ENCODE peak calls at places on chromosomes 5 and 9, in five cellular contexts. Z, K, I, P and V are unnamed samples.

GRCh38 chr9:120914953-120915352 is 11.6 kb downstream of the TRAF1 start:
- DNase-seq in Z (no peak), P (peak), I (no peak), K (no peak), V (no peak)

GRCh38 chr5:92760550-92760949 is 820.5 kb downstream of the NR2F1-AS1 start:
- DNase-seq in K (no peak), P (no peak), Z (no peak), I (no peak), V (no peak)

GRCh38 chr5:43315262-43315661 is 2.0 kb upstream of the HMGCS1 start:
- DNase-seq in P (peak), K (no peak), Z (no peak), I (no peak), V (peak)

GRCh38 chr9:92781902-92782301 is 17.3 kb upstream of the BICD2 start:
- DNase-seq in I (no peak), Z (no peak), P (no peak), K (no peak), V (no peak)

GRCh38 chr9:94993141-94993820 is 266.8 kb downstream of the AOPEP start:
- DNase-seq in P (no peak), I (no peak), Z (no peak), K (no peak), V (no peak)

GRCh38 chr5:102581011-102581410 is 82.2 kb upstream of the SLCO6A1 start:
- DNase-seq in Z (no peak), I (no peak), P (peak), K (no peak), V (no peak)

GRCh38 chr5:72633649-72634048 is 126.4 kb upstream of the ZNF366 start:
- DNase-seq in K (no peak), Z (no peak), P (no peak), I (no peak), V (peak)

GRCh38 chr9:114880276-114880891 is 50.0 kb downstream of the TNFSF8 start:
- DNase-seq in I (no peak), Z (no peak), P (no peak), K (no peak), V (peak)

GRCh38 chr5:61100425-61100824 is 61.8 kb downstream of the SMIM15 start:
- DNase-seq in I (no peak), P (no peak), Z (no peak), K (no peak), V (no peak)

GRCh38 chr9:36748322-36748899 is 175.7 kb downstream of the MELK start:
- DNase-seq in P (peak), K (peak), I (peak), Z (peak), V (peak)

GRCh38 chr9:115391166-115391825 is 273.3 kb upstream of the TNC start:
- DNase-seq in I (no peak), P (no peak), K (no peak), Z (no peak), V (no peak)

GRCh38 chr9:128550226-128550625 is 2.2 kb upstream of the SPTAN1 start:
- DNase-seq in Z (no peak), I (no peak), P (no peak), K (no peak), V (peak)

GRCh38 chr9:131772940-131773339 is 33.1 kb upstream of the RAPGEF1 start:
- DNase-seq in K (no peak), P (no peak), I (no peak), Z (no peak), V (no peak)

GRCh38 chr5:178058321-178059012 is 54.9 kb upstream of the N4BP3 start:
- DNase-seq in P (no peak), Z (no peak), K (no peak), I (no peak), V (no peak)

GRCh38 chr9:88280816-88281382 is 107.3 kb upstream of the SPIN1 start:
- DNase-seq in K (peak), I (peak), P (no peak), Z (peak), V (peak)

GRCh38 chr5:138955013-138955660 is 80.0 kb upstream of the LRRTM2 start:
- DNase-seq in Z (no peak), P (no peak), I (no peak), K (no peak), V (peak)

GRCh38 chr5:39209924-39210323 is 9.4 kb downstream of the FYB1 start:
- DNase-seq in Z (no peak), K (peak), P (no peak), I (no peak), V (no peak)

GRCh38 chr5:137862251-137862650 is 5.4 kb upstream of the MYOT start:
- DNase-seq in P (no peak), K (no peak), I (no peak), Z (no peak), V (no peak)

GRCh38 chr9:81224166-81224858 is 465.0 kb downstream of the TLE1 start:
- DNase-seq in Z (no peak), K (no peak), P (peak), I (no peak), V (no peak)

GRCh38 chr5:180472269-180472668 is 21.9 kb upstream of the CNOT6 start:
- DNase-seq in I (no peak), K (no peak), Z (no peak), P (no peak), V (no peak)

GRCh38 chr9:133581553-133582343 is 27.4 kb downstream of the FAM163B start:
- DNase-seq in Z (no peak), P (peak), K (no peak), I (no peak), V (peak)

GRCh38 chr9:95150903-95151302 is 166.6 kb downstream of the FANCC start:
- DNase-seq in K (no peak), I (no peak), P (no peak), Z (no peak), V (no peak)

GRCh38 chr9:70413427-70413797 is 1.0 kb downstream of the KLF9 start:
- DNase-seq in I (no peak), Z (no peak), K (no peak), P (peak), V (no peak)

GRCh38 chr5:6676702-6677101 is 36.5 kb upstream of the TENT4A start:
- DNase-seq in I (no peak), Z (no peak), K (no peak), P (no peak), V (peak)

GRCh38 chr5:56414056-56414455 is 180.9 kb upstream of the ANKRD55 start:
- DNase-seq in P (peak), I (no peak), K (no peak), Z (no peak), V (no peak)

GRCh38 chr9:1759901-1760300 is 255.2 kb upstream of the SMARCA2 start:
- DNase-seq in Z (no peak), P (peak), I (no peak), K (peak), V (no peak)

GRCh38 chr9:70399141-70399540 is 15.3 kb downstream of the KLF9 start:
- DNase-seq in Z (no peak), I (no peak), K (no peak), P (no peak), V (no peak)

GRCh38 chr9:137293482-137294090 is 8.5 kb downstream of the NRARP start:
- DNase-seq in Z (no peak), P (no peak), K (no peak), I (no peak), V (no peak)

GRCh38 chr5:151227918-151228447 is 4.1 kb upstream of the CCDC69 start:
- DNase-seq in I (no peak), Z (no peak), K (no peak), P (peak), V (no peak)

GRCh38 chr5:151228986-151229385 is 5.1 kb upstream of the CCDC69 start:
- DNase-seq in P (peak), Z (no peak), I (no peak), K (no peak), V (no peak)

GRCh38 chr5:151233576-151234202 is 9.8 kb upstream of the CCDC69 start:
- DNase-seq in K (no peak), P (no peak), Z (no peak), I (no peak), V (no peak)

GRCh38 chr5:151231359-151231758 is 7.5 kb upstream of the CCDC69 start:
- DNase-seq in K (no peak), I (no peak), P (peak), Z (no peak), V (no peak)

DNA sequence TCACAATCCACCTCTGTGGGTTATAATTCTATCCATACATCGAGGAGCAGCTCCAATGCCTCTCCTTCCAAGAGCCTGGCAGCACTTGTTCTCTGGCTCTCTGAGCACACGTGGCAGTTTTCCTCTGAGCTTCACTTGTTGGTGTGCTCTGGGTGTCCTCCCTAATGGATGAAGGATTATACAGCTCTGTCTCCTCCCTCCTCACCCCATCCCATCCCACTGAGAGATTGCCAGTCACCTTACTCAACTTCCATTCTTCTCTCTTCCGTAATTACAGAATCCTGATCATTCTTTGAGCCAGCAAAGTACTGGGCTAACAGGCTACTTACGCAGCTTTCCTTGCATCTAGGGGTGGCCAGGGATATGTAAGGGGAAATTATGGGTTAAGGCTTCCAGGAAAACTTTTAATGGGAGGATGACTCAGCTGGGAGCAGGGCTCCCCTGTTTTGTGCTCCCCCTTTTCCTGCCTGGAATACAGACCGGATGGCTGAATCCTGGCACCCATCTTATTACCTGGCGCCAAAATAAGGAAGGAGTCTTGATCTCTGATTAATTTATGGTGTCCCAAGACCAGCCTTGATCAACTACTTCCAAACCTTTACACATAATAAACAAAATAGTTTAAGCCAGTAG is 6.3 kb upstream of the CCDC69 start:
- DNase-seq in Z (no peak), K (no peak), I (no peak), P (peak), V (no peak)
- H2BK12ac ChIP-seq in Z (no peak), K (no peak), I (no peak), P (no peak), V (no peak)

GRCh38 chr9:90905822-90906221 is 104.2 kb downstream of the SYK start:
- DNase-seq in Z (no peak), I (no peak), P (no peak), K (no peak), V (no peak)

GRCh38 chr9:90907056-90907445 is 105.4 kb downstream of the SYK start:
- DNase-seq in P (no peak), K (no peak), I (no peak), Z (no peak), V (no peak)

GRCh38 chr9:90906316-90907055 is 104.9 kb downstream of the SYK start:
- DNase-seq in K (no peak), P (no peak), I (no peak), Z (no peak), V (no peak)

GRCh38 chr9:90903731-90904422 is 102.3 kb downstream of the SYK start:
- DNase-seq in K (no peak), I (no peak), P (no peak), Z (no peak), V (no peak)

DNA sequence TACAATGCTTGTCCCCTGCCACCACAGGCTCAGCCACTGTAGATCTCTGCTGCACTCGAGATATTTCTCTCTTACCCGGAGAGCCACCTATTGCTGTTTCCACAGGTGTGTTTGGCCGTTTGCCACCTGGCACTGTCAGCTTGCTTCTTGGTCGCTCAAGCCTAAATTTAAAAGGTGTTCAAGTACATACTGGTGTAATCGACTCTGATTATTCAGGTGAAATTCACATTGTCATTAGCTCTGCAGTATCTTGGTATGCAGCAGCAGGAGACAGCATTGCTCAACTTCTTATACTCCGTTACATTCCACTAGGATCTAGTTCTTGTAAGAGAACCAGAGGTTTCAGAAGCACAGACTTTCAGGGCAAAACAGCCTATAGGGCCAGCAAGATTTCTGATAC is 103.5 kb downstream of the SYK start:
- DNase-seq in Z (no peak), P (no peak), K (no peak), I (no peak), V (no peak)
- H3K23ac ChIP-seq in Z (no peak), P (no peak), K (no peak), I (no peak), V (no peak)

DNA sequence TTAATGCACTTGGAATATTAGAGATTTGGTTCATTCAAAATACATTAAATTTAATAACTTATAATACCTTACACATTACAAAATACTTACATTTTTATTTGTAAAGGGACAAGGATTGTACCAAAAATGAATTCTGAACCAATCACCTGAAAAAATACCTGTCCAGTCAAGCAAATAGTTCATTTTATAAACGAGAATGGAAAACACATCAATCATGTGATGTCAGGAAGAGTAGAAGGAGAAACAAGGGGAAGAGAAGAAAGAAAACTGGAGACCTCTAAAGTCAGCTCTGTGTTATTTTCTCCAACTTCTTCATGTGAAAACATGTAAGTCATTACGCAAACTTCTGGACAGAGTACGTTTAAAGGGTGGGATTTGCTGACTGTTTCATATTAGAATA is 989.0 kb upstream of the NUDT12 start:
- DNase-seq in I (no peak), P (no peak), K (no peak), Z (no peak), V (no peak)
- H2BK12ac ChIP-seq in I (no peak), P (no peak), K (no peak), Z (no peak), V (no peak)

GRCh38 chr9:107222020-107222522 is 61.0 kb upstream of the RAD23B start:
- DNase-seq in I (no peak), P (peak), K (no peak), Z (no peak), V (peak)
- H3K23ac ChIP-seq in I (no peak), P (no peak), K (no peak), Z (no peak), V (no peak)

GRCh38 chr5:79021753-79022152 is 36.6 kb upstream of the ARSB start:
- DNase-seq in Z (no peak), K (no peak), I (no peak), P (no peak), V (no peak)
- H2BK12ac ChIP-seq in Z (no peak), K (no peak), I (no peak), P (no peak), V (no peak)